ENCODE peak calls at places on chromosomes 12 and 14, in four cellular contexts. K, O, R and G are unnamed samples.

GRCh38 chr12:84757978-84758377 is 154.6 kb downstream of the SLC6A15 start:
- DNase-seq in K (no peak), O (peak), R (no peak), G (no peak)

GRCh38 chr14:55103005-55103640 is 25.9 kb upstream of the LGALS3 start:
- DNase-seq in K (peak), O (peak), R (peak), G (peak)

GRCh38 chr12:108575199-108575912 is 13.0 kb downstream of the ISCU start:
- DNase-seq in K (no peak), O (no peak), R (no peak), G (no peak)

GRCh38 chr14:34857689-34858449 is 17.3 kb downstream of the BAZ1A start:
- DNase-seq in K (no peak), O (no peak), R (no peak), G (peak)

GRCh38 chr12:1838994-1839365 is 18.6 kb downstream of the LRTM2 start:
- DNase-seq in K (no peak), O (no peak), R (no peak), G (no peak)

GRCh38 chr14:29906256-29906885 is 21.3 kb downstream of the PRKD1 start:
- DNase-seq in K (peak), O (peak), R (no peak), G (no peak)

GRCh38 chr14:101584049-101584859 is 23.0 kb downstream of the DIO3 start:
- DNase-seq in K (no peak), O (peak), R (no peak), G (no peak)

GRCh38 chr12:111816065-111816615 is 25.9 kb upstream of the MAPKAPK5 start:
- DNase-seq in K (no peak), O (no peak), R (no peak), G (no peak)

GRCh38 chr12:92278378-92278828 is 132.8 kb upstream of the BTG1 start:
- DNase-seq in K (no peak), O (no peak), R (no peak), G (no peak)